ENCODE peak calls at places on chromosomes 11 and 22, in five cellular contexts. One of them, this sample, is unnamed.

GRCh38 chr11:12744831-12745502 is 70.7 kb downstream of the TEAD1 start:
- DNase-seq in CD8-positive, alpha-beta T cell: no peak
- DNase-seq in colonic mucosa: no peak
- DNase-seq in tibial artery: no peak
- DNase-seq in ovary: no peak
- DNase-seq in this sample: no peak

GRCh38 chr22:25525376-25525775 is 39.1 kb upstream of the GRK3 start:
- DNase-seq in ovary: no peak
- DNase-seq in CD8-positive, alpha-beta T cell: no peak
- DNase-seq in tibial artery: no peak
- DNase-seq in colonic mucosa: no peak
- DNase-seq in this sample: no peak

GRCh38 chr11:10310301-10310841 is 5.5 kb downstream of the ADM start:
- DNase-seq in ovary: no peak
- DNase-seq in CD8-positive, alpha-beta T cell: no peak
- DNase-seq in tibial artery: no peak
- DNase-seq in colonic mucosa: no peak
- DNase-seq in this sample: no peak

GRCh38 chr11:61061081-61061826 is 41.0 kb upstream of the CD5 start:
- DNase-seq in ovary: no peak
- DNase-seq in tibial artery: peak; percentile 59
- DNase-seq in colonic mucosa: no peak
- DNase-seq in CD8-positive, alpha-beta T cell: peak; percentile 70
- DNase-seq in this sample: no peak

GRCh38 chr11:11244470-11245080 is 108.5 kb downstream of the CSNK2A3 start:
- DNase-seq in ovary: no peak
- DNase-seq in tibial artery: no peak
- DNase-seq in CD8-positive, alpha-beta T cell: no peak
- DNase-seq in colonic mucosa: no peak
- DNase-seq in this sample: no peak

GRCh38 chr11:10780040-10780439 is 28.7 kb downstream of the EIF4G2 start:
- DNase-seq in ovary: no peak
- DNase-seq in tibial artery: no peak
- DNase-seq in CD8-positive, alpha-beta T cell: no peak
- DNase-seq in colonic mucosa: no peak
- DNase-seq in this sample: no peak

GRCh38 chr22:19598054-19598855 is 74.0 kb upstream of the CLDN5 start:
- DNase-seq in colonic mucosa: no peak
- DNase-seq in tibial artery: no peak
- DNase-seq in CD8-positive, alpha-beta T cell: no peak
- DNase-seq in ovary: no peak
- DNase-seq in this sample: no peak

GRCh38 chr11:44793350-44794090 is 66.8 kb downstream of the TSPAN18 start:
- DNase-seq in CD8-positive, alpha-beta T cell: no peak
- DNase-seq in ovary: no peak
- DNase-seq in tibial artery: no peak
- DNase-seq in colonic mucosa: no peak
- DNase-seq in this sample: no peak

GRCh38 chr22:19872779-19873137 is 18.1 kb upstream of the GNB1L start:
- DNase-seq in colonic mucosa: peak; percentile 55
- DNase-seq in CD8-positive, alpha-beta T cell: no peak
- DNase-seq in ovary: peak; percentile 7
- DNase-seq in tibial artery: peak; percentile 46
- DNase-seq in this sample: no peak

GRCh38 chr11:110907629-110908028 is 195.4 kb upstream of the ARHGAP20 start:
- DNase-seq in ovary: no peak
- DNase-seq in tibial artery: no peak
- DNase-seq in colonic mucosa: peak; percentile 65
- DNase-seq in CD8-positive, alpha-beta T cell: no peak
- DNase-seq in this sample: no peak

GRCh38 chr11:15867886-15868285 is 488.5 kb downstream of the SOX6 start:
- DNase-seq in tibial artery: no peak
- DNase-seq in ovary: no peak
- DNase-seq in colonic mucosa: no peak
- DNase-seq in CD8-positive, alpha-beta T cell: no peak
- DNase-seq in this sample: no peak

GRCh38 chr11:135036488-135037297 is 624.7 kb upstream of the B3GAT1 start:
- DNase-seq in CD8-positive, alpha-beta T cell: no peak
- DNase-seq in tibial artery: no peak
- DNase-seq in ovary: no peak
- DNase-seq in colonic mucosa: no peak
- DNase-seq in this sample: no peak

GRCh38 chr11:65551572-65552398 is 6.4 kb downstream of the LTBP3 start:
- DNase-seq in CD8-positive, alpha-beta T cell: peak; percentile 70
- DNase-seq in ovary: no peak
- DNase-seq in colonic mucosa: peak; percentile 91
- DNase-seq in tibial artery: no peak
- DNase-seq in this sample: peak; percentile 72

GRCh38 chr11:65553301-65554001 is 4.7 kb downstream of the LTBP3 start:
- DNase-seq in colonic mucosa: peak; percentile 52
- DNase-seq in CD8-positive, alpha-beta T cell: peak; percentile 76
- DNase-seq in tibial artery: no peak
- DNase-seq in ovary: no peak
- DNase-seq in this sample: no peak

GRCh38 chr11:65554842-65555395 is 3.2 kb downstream of the LTBP3 start:
- DNase-seq in CD8-positive, alpha-beta T cell: no peak
- DNase-seq in tibial artery: no peak
- DNase-seq in colonic mucosa: no peak
- DNase-seq in ovary: no peak
- DNase-seq in this sample: no peak

GRCh38 chr11:65554057-65554818 is 3.9 kb downstream of the LTBP3 start:
- DNase-seq in ovary: no peak
- DNase-seq in CD8-positive, alpha-beta T cell: no peak
- DNase-seq in tibial artery: no peak
- DNase-seq in colonic mucosa: no peak
- DNase-seq in this sample: no peak

GRCh38 chr11:65552413-65552951 is 5.7 kb downstream of the LTBP3 start:
- DNase-seq in CD8-positive, alpha-beta T cell: no peak
- DNase-seq in tibial artery: no peak
- DNase-seq in colonic mucosa: no peak
- DNase-seq in ovary: no peak
- DNase-seq in this sample: no peak
- TF ChIP-seq CTCF in CD8-positive, alpha-beta T cell: peak; percentile 7
- TF ChIP-seq CTCF in tibial artery: no peak
- TF ChIP-seq CTCF in colonic mucosa: peak; percentile 18
- TF ChIP-seq CTCF in ovary: no peak
- TF ChIP-seq CTCF in this sample: no peak

DNA sequence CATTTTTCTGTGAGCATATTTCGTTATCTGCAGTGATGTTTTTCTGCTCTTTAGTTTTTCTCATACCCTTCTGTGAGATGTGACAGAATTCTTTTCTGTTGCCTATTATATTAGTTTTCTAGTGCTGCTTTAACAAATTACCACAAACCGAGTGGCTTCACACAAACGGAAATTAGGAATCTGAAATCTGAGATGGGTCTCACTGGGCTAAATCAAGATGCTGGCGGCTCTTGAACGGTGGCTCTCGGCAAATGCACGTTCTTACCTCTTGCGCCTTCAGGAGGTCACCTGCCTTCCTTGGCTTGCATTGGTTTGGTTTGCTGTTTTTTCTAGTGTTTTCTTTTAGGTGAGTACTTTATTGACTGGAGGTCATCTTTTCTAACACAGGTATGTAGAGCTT is 13.0 kb downstream of the ZBED4 start:
- DNase-seq in tibial artery: no peak
- DNase-seq in ovary: no peak
- DNase-seq in CD8-positive, alpha-beta T cell: no peak
- DNase-seq in colonic mucosa: no peak
- DNase-seq in this sample: no peak
- H3K9me3 ChIP-seq in tibial artery: peaks cover 6% of the 10 kb centered on the region
- H3K9me3 ChIP-seq in ovary: peaks cover 4% of the 10 kb centered on the region
- H3K9me3 ChIP-seq in CD8-positive, alpha-beta T cell: peaks cover 2% of the 10 kb centered on the region
- H3K9me3 ChIP-seq in colonic mucosa: no peaks in the 10 kb centered on the region
- H3K9me3 ChIP-seq in this sample: no peaks in the 10 kb centered on the region

DNA sequence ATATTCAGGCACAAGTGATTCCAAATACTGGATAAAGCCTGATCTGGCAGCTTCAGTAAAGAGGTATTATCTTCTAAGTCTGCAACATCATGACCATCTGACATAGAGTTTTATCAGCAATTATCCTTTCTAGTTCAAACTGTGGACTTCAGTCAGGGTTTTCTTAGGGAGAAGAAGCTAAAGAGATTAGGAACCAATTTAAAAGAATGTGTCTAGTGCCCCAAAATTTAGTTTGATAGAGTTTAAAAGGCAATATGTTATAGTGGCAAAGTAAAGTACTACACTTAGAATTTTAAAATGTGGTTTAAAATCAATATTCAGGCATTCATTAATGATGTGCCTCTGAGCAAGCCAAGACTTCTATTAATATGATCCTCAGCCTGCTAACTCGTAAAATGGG is 5.4 kb downstream of the PAK1 start:
- DNase-seq in ovary: no peak
- DNase-seq in CD8-positive, alpha-beta T cell: no peak
- DNase-seq in tibial artery: no peak
- DNase-seq in colonic mucosa: no peak
- DNase-seq in this sample: no peak
- TF ChIP-seq CTCF in ovary: no peak
- TF ChIP-seq CTCF in CD8-positive, alpha-beta T cell: no peak
- TF ChIP-seq CTCF in tibial artery: no peak
- TF ChIP-seq CTCF in colonic mucosa: no peak
- TF ChIP-seq CTCF in this sample: no peak

DNA sequence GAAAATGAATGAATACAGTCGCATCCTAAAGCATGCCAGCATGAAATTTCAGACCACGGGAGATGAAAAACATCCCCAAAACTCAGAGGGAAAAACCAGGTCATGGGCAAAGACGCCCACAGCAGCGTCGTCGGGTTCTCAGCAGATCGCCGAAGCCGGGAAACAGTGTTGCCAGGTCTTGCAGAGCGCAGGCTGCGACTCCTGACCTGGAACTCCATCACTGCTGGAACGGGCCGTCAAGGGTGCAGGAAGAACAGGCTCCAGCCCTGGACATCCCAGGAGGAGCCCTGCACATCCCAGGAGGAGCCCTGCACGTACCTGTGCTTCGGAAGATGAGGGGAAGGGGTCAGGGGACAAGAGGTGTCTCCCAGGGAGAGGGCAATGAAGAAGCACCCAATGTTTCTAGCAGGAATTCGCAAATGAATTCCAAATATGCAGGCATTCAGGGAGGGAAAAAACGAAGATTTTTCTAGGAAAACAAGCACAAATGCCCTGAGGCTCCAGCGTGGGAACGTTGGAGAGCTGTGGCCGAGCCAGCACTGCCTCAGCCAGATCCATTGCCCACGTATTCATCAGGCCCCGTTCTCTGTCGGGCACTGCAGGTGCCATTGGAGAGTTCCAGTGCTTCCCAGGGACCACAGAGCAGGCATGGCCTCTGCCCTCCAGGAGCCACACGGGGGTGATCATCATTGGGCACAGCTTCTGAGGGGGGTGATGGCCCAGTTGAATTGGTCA is 1110.4 kb downstream of the BRD1 start:
- DNase-seq in ovary: no peak
- DNase-seq in tibial artery: peak; percentile 45
- DNase-seq in CD8-positive, alpha-beta T cell: no peak
- DNase-seq in colonic mucosa: no peak
- DNase-seq in this sample: no peak
- H3K9me3 ChIP-seq in ovary: no peaks in the 10 kb centered on the region
- H3K9me3 ChIP-seq in tibial artery: no peaks in the 10 kb centered on the region
- H3K9me3 ChIP-seq in CD8-positive, alpha-beta T cell: no peaks in the 10 kb centered on the region
- H3K9me3 ChIP-seq in colonic mucosa: no peaks in the 10 kb centered on the region
- H3K9me3 ChIP-seq in this sample: no peaks in the 10 kb centered on the region

GRCh38 chr11:59754859-59755700 is at the start of gene STX3:
- DNase-seq in tibial artery: peak; percentile 86
- DNase-seq in CD8-positive, alpha-beta T cell: peak; percentile 72
- DNase-seq in colonic mucosa: peak; percentile 81
- DNase-seq in ovary: peak; percentile 66
- DNase-seq in this sample: peak; percentile 77

GRCh38 chr11:59756496-59756840 is 1.3 kb downstream of the STX3 start:
- DNase-seq in tibial artery: no peak
- DNase-seq in CD8-positive, alpha-beta T cell: no peak
- DNase-seq in ovary: no peak
- DNase-seq in colonic mucosa: no peak
- DNase-seq in this sample: no peak

GRCh38 chr11:59754494-59754858 is 700 bp upstream of the STX3 start:
- DNase-seq in ovary: peak; percentile 12
- DNase-seq in colonic mucosa: peak; percentile 37
- DNase-seq in CD8-positive, alpha-beta T cell: peak; percentile 23
- DNase-seq in tibial artery: no peak
- DNase-seq in this sample: peak; percentile 28

GRCh38 chr11:59756845-59757244 is 1.7 kb downstream of the STX3 start:
- DNase-seq in CD8-positive, alpha-beta T cell: no peak
- DNase-seq in ovary: no peak
- DNase-seq in tibial artery: peak; percentile 67
- DNase-seq in colonic mucosa: peak; percentile 78
- DNase-seq in this sample: peak; percentile 54

DNA sequence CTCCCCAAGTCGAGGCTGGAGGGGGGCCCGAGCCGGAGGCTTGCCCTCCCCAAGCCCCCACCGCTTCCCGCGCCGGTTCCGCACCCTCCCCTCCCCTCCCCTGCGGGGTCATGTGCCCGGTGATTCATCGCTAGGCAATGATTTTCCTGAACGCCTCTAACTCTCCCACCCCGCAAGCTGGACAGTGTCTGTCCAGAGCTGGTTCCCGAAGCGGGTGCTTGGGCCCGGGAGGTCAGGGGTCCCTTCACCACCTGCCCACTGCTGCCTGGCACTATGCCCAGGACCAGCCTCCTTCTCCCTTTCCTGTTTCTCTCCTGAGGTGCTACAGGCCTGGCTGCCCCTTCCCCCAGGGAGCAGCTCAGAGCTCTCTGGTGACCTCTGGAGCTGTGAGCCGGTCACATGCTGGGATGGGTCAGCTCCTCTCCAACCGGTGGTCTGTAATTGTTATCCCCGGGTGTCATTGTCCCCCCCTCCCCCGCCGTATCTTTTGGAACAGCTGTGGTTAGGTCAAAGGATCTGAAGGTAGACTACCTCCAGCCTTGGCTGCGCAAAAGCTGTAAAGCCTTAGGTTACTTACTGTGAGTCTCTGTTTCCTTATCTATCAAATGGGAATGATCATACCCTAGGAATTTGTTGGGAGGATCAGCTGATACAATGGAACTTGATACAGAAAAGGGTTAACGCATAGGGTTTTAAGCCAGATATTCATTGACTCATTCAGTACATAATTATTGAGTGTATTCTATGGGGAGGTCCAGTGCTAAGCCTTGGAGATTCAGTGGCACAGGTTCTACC is 722 bp downstream of the STX3 start:
- DNase-seq in CD8-positive, alpha-beta T cell: peak; percentile 63
- DNase-seq in ovary: peak; percentile 85
- DNase-seq in tibial artery: peak; percentile 92
- DNase-seq in colonic mucosa: peak; percentile 92
- DNase-seq in this sample: peak; percentile 78
- TF ChIP-seq CTCF in CD8-positive, alpha-beta T cell: no peak
- TF ChIP-seq CTCF in ovary: no peak
- TF ChIP-seq CTCF in tibial artery: no peak
- TF ChIP-seq CTCF in colonic mucosa: no peak
- TF ChIP-seq CTCF in this sample: no peak